ENCODE peak calls at places on chromosome 14, in four cellular contexts. T is globus pallidus, Y is T-helper 1 cell, I is non-pigmented ciliary epithelial cell. Z is an unnamed sample.

GRCh38 chr14:100866666-100867630 is 36.6 kb downstream of the RTL1 start:
- DNase-seq in T (no peak), Y (no peak), I (no peak), Z (no peak)

GRCh38 chr14:67526676-67527459 is 6.2 kb upstream of the PLEKHH1 start:
- DNase-seq in Y (peak; percentile 36), I (peak; percentile 4), T (peak; percentile 87), Z (no peak)

GRCh38 chr14:55454264-55455151 is 14.1 kb upstream of the TBPL2 start:
- DNase-seq in T (peak; percentile 50), Y (no peak), I (peak; percentile 52), Z (no peak)

GRCh38 chr14:39431416-39432178 is 636 bp downstream of the FBXO33 start:
- DNase-seq in T (peak; percentile 30), Y (peak; percentile 66), I (no peak), Z (peak; percentile 25)

GRCh38 chr14:104180561-104181165 is 42.3 kb downstream of the KIF26A start:
- DNase-seq in I (no peak), Y (no peak), T (no peak), Z (no peak)

GRCh38 chr14:100246809-100247428 is 8.0 kb downstream of the YY1 start:
- DNase-seq in I (no peak), T (peak; percentile 34), Y (peak; percentile 17), Z (no peak)

GRCh38 chr14:22820731-22821130 is 5.5 kb upstream of the SLC7A7 start:
- DNase-seq in I (no peak), T (no peak), Y (no peak), Z (no peak)

GRCh38 chr14:75928587-75929230 is 53.1 kb downstream of the TGFB3 start:
- DNase-seq in T (no peak), Y (no peak), I (no peak), Z (no peak)

GRCh38 chr14:50000215-50001145 is 107.6 kb downstream of the ARF6 start:
- DNase-seq in I (no peak), Y (peak; percentile 93), T (peak; percentile 17), Z (peak; percentile 54)

GRCh38 chr14:24401810-24402702 is 3.3 kb downstream of the NYNRIN start:
- DNase-seq in Y (no peak), T (no peak), I (no peak), Z (no peak)

GRCh38 chr14:80805136-80805535 is 136.4 kb downstream of the CEP128 start:
- DNase-seq in T (no peak), I (no peak), Y (no peak), Z (no peak)

GRCh38 chr14:86481105-86481504 is 951.2 kb downstream of the FLRT2 start:
- DNase-seq in I (no peak), T (no peak), Y (no peak), Z (no peak)

GRCh38 chr14:105931808-105932483 is 405.6 kb downstream of the TMEM121 start:
- DNase-seq in Y (peak; percentile 1), I (no peak), T (no peak), Z (no peak)

GRCh38 chr14:67285876-67286452 is 44.7 kb downstream of the PALS1 start:
- DNase-seq in T (peak; percentile 69), I (no peak), Y (peak; percentile 3), Z (no peak)

GRCh38 chr14:75342762-75343599 is 64.4 kb downstream of the FOS start:
- DNase-seq in I (no peak), T (no peak), Y (no peak), Z (no peak)

GRCh38 chr14:24895243-24895583 is 154.7 kb downstream of the STXBP6 start:
- DNase-seq in I (no peak), T (no peak), Y (no peak), Z (no peak)

GRCh38 chr14:54567634-54568561 is 970 bp downstream of the SAMD4A start:
- DNase-seq in T (peak; percentile 49), I (no peak), Y (peak; percentile 61), Z (peak; percentile 20)

GRCh38 chr14:32450919-32451675 is 122.0 kb downstream of the AKAP6 start:
- DNase-seq in Y (no peak), I (no peak), T (no peak), Z (no peak)

GRCh38 chr14:64726585-64726890 is 22.3 kb downstream of the PLEKHG3 start:
- DNase-seq in I (no peak), Y (no peak), T (no peak), Z (no peak)

GRCh38 chr14:101889898-101890297 is 74.5 kb upstream of the DYNC1H1 start:
- DNase-seq in Y (no peak), I (no peak), T (peak; percentile 33), Z (no peak)

GRCh38 chr14:76348898-76349297 is 27.0 kb upstream of the ESRRB start:
- DNase-seq in Y (no peak), I (peak; percentile 30), T (no peak), Z (no peak)

GRCh38 chr14:95535226-95536021 is 574 bp downstream of the GLRX5 start:
- DNase-seq in I (no peak), Y (no peak), T (no peak), Z (no peak)

GRCh38 chr14:52063107-52063506 is 5.8 kb downstream of the NID2 start:
- DNase-seq in T (no peak), Y (no peak), I (no peak), Z (no peak)

GRCh38 chr14:32593290-32593942 is 264.3 kb downstream of the AKAP6 start:
- DNase-seq in T (no peak), Y (no peak), I (peak; percentile 76), Z (no peak)

GRCh38 chr14:24092960-24093900 is 881 bp upstream of the PCK2 start:
- DNase-seq in I (no peak), T (no peak), Y (no peak), Z (no peak)

GRCh38 chr14:29521526-29522137 is 406.0 kb downstream of the PRKD1 start:
- DNase-seq in I (no peak), T (no peak), Y (no peak), Z (no peak)

GRCh38 chr14:77593501-77593911 is 22.9 kb downstream of the SPTLC2 start:
- DNase-seq in Y (peak; percentile 30), T (no peak), I (no peak), Z (no peak)

GRCh38 chr14:32255855-32256254 is 52.8 kb upstream of the RNU6-8 start:
- DNase-seq in T (no peak), I (no peak), Y (no peak), Z (no peak)

GRCh38 chr14:96164861-96165490 is 39.7 kb upstream of the BDKRB2 start:
- DNase-seq in Y (no peak), T (no peak), I (no peak), Z (no peak)

GRCh38 chr14:29645117-29645516 is 282.5 kb downstream of the PRKD1 start:
- DNase-seq in I (no peak), Y (no peak), T (no peak), Z (no peak)

GRCh38 chr14:56650977-56651376 is 71.4 kb downstream of the TMEM260 start:
- DNase-seq in Y (no peak), I (no peak), T (no peak), Z (no peak)

GRCh38 chr14:54621686-54622085 is 54.8 kb downstream of the SAMD4A start:
- DNase-seq in T (no peak), Y (no peak), I (no peak), Z (no peak)

GRCh38 chr14:64708148-64709004 is 4.2 kb downstream of the PLEKHG3 start:
- DNase-seq in T (peak; percentile 71), Y (peak; percentile 81), I (no peak), Z (no peak)

GRCh38 chr14:89185919-89186849 is 230.8 kb downstream of the FOXN3 start:
- DNase-seq in T (no peak), I (peak; percentile 68), Y (no peak), Z (no peak)

GRCh38 chr14:76926521-76927251 is 100.5 kb downstream of the LRRC74A start:
- DNase-seq in I (no peak), T (no peak), Y (peak; percentile 72), Z (peak; percentile 78)

GRCh38 chr14:102164241-102164641 is 24.5 kb downstream of the WDR20 start:
- DNase-seq in Y (no peak), I (no peak), T (no peak), Z (no peak)

GRCh38 chr14:20998674-20999366 is at the start of gene SLC39A2:
- DNase-seq in Y (no peak), I (no peak), T (no peak), Z (no peak)

GRCh38 chr14:57189070-57189469 is 79.6 kb downstream of the EXOC5 start:
- DNase-seq in Y (no peak), T (peak; percentile 30), I (no peak), Z (no peak)